ENCODE peak calls at places on chromosome 15, in four cellular contexts. One of them, this sample, is unnamed.
A peak's percentile ranks its signal among the peaks of the same experiment; 100 is the strongest.

GRCh38 chr15:90862964-90863721 is 5.2 kb upstream of the FURIN start:
- DNase-seq in NCI-H1092: no peak
- DNase-seq in T1000: peak; percentile 67
- DNase-seq in T follicular helper cell: no peak
- DNase-seq in this sample: no peak

GRCh38 chr15:55526559-55527036 is 18.6 kb upstream of the DNAAF4 start:
- DNase-seq in NCI-H1092: peak; percentile 4
- DNase-seq in T1000: no peak
- DNase-seq in T follicular helper cell: no peak
- DNase-seq in this sample: no peak

GRCh38 chr15:100601158-100601557 is 826 bp downstream of the LINS1 start:
- DNase-seq in NCI-H1092: no peak
- DNase-seq in T1000: no peak
- DNase-seq in T follicular helper cell: peak; percentile 34
- DNase-seq in this sample: no peak

GRCh38 chr15:40291088-40291574 is 8.3 kb upstream of the ANKRD63 start:
- DNase-seq in NCI-H1092: peak; percentile 26
- DNase-seq in T1000: peak; percentile 29
- DNase-seq in T follicular helper cell: no peak
- DNase-seq in this sample: no peak

GRCh38 chr15:68783226-68784054 is 37.3 kb downstream of the ANP32A start:
- DNase-seq in NCI-H1092: no peak
- DNase-seq in T1000: no peak
- DNase-seq in T follicular helper cell: peak; percentile 57
- DNase-seq in this sample: peak; percentile 33

GRCh38 chr15:64746921-64747320 is 28.5 kb downstream of the RBPMS2 start:
- DNase-seq in NCI-H1092: no peak
- DNase-seq in T1000: no peak
- DNase-seq in T follicular helper cell: no peak
- DNase-seq in this sample: no peak

GRCh38 chr15:71545923-71546322 is 264.4 kb upstream of the NR2E3 start:
- DNase-seq in NCI-H1092: no peak
- DNase-seq in T1000: no peak
- DNase-seq in T follicular helper cell: no peak
- DNase-seq in this sample: no peak

GRCh38 chr15:94168250-94168649 is 63.1 kb upstream of the MCTP2 start:
- DNase-seq in NCI-H1092: no peak
- DNase-seq in T1000: no peak
- DNase-seq in T follicular helper cell: no peak
- DNase-seq in this sample: no peak

GRCh38 chr15:98866503-98866902 is 141.1 kb downstream of the PGPEP1L start:
- DNase-seq in NCI-H1092: no peak
- DNase-seq in T1000: no peak
- DNase-seq in T follicular helper cell: no peak
- DNase-seq in this sample: no peak

GRCh38 chr15:77032052-77032646 is 37.2 kb downstream of the PSTPIP1 start:
- DNase-seq in NCI-H1092: no peak
- DNase-seq in T1000: no peak
- DNase-seq in T follicular helper cell: no peak
- DNase-seq in this sample: no peak

GRCh38 chr15:64151727-64152506 is at the start of gene SNX22:
- DNase-seq in NCI-H1092: no peak
- DNase-seq in T1000: no peak
- DNase-seq in T follicular helper cell: peak; percentile 20
- DNase-seq in this sample: no peak

GRCh38 chr15:49015896-49016295 is 30.4 kb downstream of the SECISBP2L start:
- DNase-seq in NCI-H1092: no peak
- DNase-seq in T1000: no peak
- DNase-seq in T follicular helper cell: no peak
- DNase-seq in this sample: no peak

GRCh38 chr15:67587754-67588153 is 45.3 kb downstream of the MAP2K5 start:
- DNase-seq in NCI-H1092: no peak
- DNase-seq in T1000: no peak
- DNase-seq in T follicular helper cell: no peak
- DNase-seq in this sample: no peak

GRCh38 chr15:77481670-77482069 is 61.0 kb downstream of the HMG20A start:
- DNase-seq in NCI-H1092: no peak
- DNase-seq in T1000: no peak
- DNase-seq in T follicular helper cell: no peak
- DNase-seq in this sample: no peak

GRCh38 chr15:49570174-49570573 is 50.4 kb downstream of the FAM227B start:
- DNase-seq in NCI-H1092: no peak
- DNase-seq in T1000: no peak
- DNase-seq in T follicular helper cell: no peak
- DNase-seq in this sample: no peak

GRCh38 chr15:45274636-45275035 is 22.6 kb downstream of the SLC28A2 start:
- DNase-seq in NCI-H1092: no peak
- DNase-seq in T1000: no peak
- DNase-seq in T follicular helper cell: no peak
- DNase-seq in this sample: no peak

GRCh38 chr15:48556159-48556897 is 89.2 kb downstream of the FBN1 start:
- DNase-seq in NCI-H1092: no peak
- DNase-seq in T1000: no peak
- DNase-seq in T follicular helper cell: no peak
- DNase-seq in this sample: no peak

GRCh38 chr15:41997845-41998244 is 23.0 kb downstream of the PLA2G4E start:
- DNase-seq in NCI-H1092: no peak
- DNase-seq in T1000: no peak
- DNase-seq in T follicular helper cell: no peak
- DNase-seq in this sample: no peak

GRCh38 chr15:83559310-83559966 is 94.5 kb upstream of the ADAMTSL3 start:
- DNase-seq in NCI-H1092: peak; percentile 10
- DNase-seq in T1000: peak; percentile 20
- DNase-seq in T follicular helper cell: peak; percentile 3
- DNase-seq in this sample: peak; percentile 35

GRCh38 chr15:27327467-27328045 is 356.6 kb downstream of the GABRG3 start:
- DNase-seq in NCI-H1092: no peak
- DNase-seq in T1000: no peak
- DNase-seq in T follicular helper cell: no peak
- DNase-seq in this sample: no peak

GRCh38 chr15:55221090-55222011 is 24.6 kb upstream of the RSL24D1 start:
- DNase-seq in NCI-H1092: no peak
- DNase-seq in T1000: peak; percentile 8
- DNase-seq in T follicular helper cell: no peak
- DNase-seq in this sample: no peak

GRCh38 chr15:91849749-91850161 is 3.8 kb upstream of the SLCO3A1 start:
- DNase-seq in NCI-H1092: no peak
- DNase-seq in T1000: no peak
- DNase-seq in T follicular helper cell: no peak
- DNase-seq in this sample: no peak

GRCh38 chr15:74269362-74270035 is 33.4 kb downstream of the CCDC33 start:
- DNase-seq in NCI-H1092: no peak
- DNase-seq in T1000: no peak
- DNase-seq in T follicular helper cell: no peak
- DNase-seq in this sample: no peak

GRCh38 chr15:54017911-54018310 is 39.7 kb downstream of the UNC13C start:
- DNase-seq in NCI-H1092: no peak
- DNase-seq in T1000: no peak
- DNase-seq in T follicular helper cell: no peak
- DNase-seq in this sample: no peak

GRCh38 chr15:42121667-42122066 is 27.3 kb upstream of the PLA2G4D start:
- DNase-seq in NCI-H1092: no peak
- DNase-seq in T1000: no peak
- DNase-seq in T follicular helper cell: no peak
- DNase-seq in this sample: no peak

GRCh38 chr15:36775209-36775608 is 195.8 kb downstream of the CDIN1 start:
- DNase-seq in NCI-H1092: no peak
- DNase-seq in T1000: no peak
- DNase-seq in T follicular helper cell: no peak
- DNase-seq in this sample: no peak

GRCh38 chr15:79059081-79059572 is 31.5 kb downstream of the RASGRF1 start:
- DNase-seq in NCI-H1092: no peak
- DNase-seq in T1000: no peak
- DNase-seq in T follicular helper cell: no peak
- DNase-seq in this sample: no peak

GRCh38 chr15:59814409-59814808 is 125.3 kb upstream of the BNIP2 start:
- DNase-seq in NCI-H1092: no peak
- DNase-seq in T1000: no peak
- DNase-seq in T follicular helper cell: peak; percentile 13
- DNase-seq in this sample: no peak

GRCh38 chr15:44426975-44427755 is at the start of gene CTDSPL2:
- DNase-seq in NCI-H1092: peak; percentile 96
- DNase-seq in T1000: peak; percentile 94
- DNase-seq in T follicular helper cell: peak; percentile 91
- DNase-seq in this sample: peak; percentile 85

GRCh38 chr15:65653341-65653740 is 31.6 kb downstream of the SLC24A1 start:
- DNase-seq in NCI-H1092: no peak
- DNase-seq in T1000: no peak
- DNase-seq in T follicular helper cell: no peak
- DNase-seq in this sample: no peak

GRCh38 chr15:22263738-22264137 is 183.4 kb downstream of the OR4M2 start:
- DNase-seq in NCI-H1092: no peak
- DNase-seq in T1000: no peak
- DNase-seq in T follicular helper cell: no peak
- DNase-seq in this sample: no peak

GRCh38 chr15:32721594-32721993 is 3.8 kb downstream of the GREM1 start:
- DNase-seq in NCI-H1092: no peak
- DNase-seq in T1000: no peak
- DNase-seq in T follicular helper cell: no peak
- DNase-seq in this sample: no peak

GRCh38 chr15:29935296-29936020 is 113.2 kb upstream of the TJP1 start:
- DNase-seq in NCI-H1092: no peak
- DNase-seq in T1000: no peak
- DNase-seq in T follicular helper cell: no peak
- DNase-seq in this sample: no peak